ENCODE peak calls at places on chromosomes 6 and 20, in seven cellular contexts. H is tibial nerve; G is RWPE2; R is neural progenitor cell; P is Right ventricle myocardium superior; W is stimulated activated CD4-positive, alpha-beta T cell treated with anti-CD3 and anti-CD28 coated beads, TNF-alpha, amount 100 ng/mL, for 24 hours; L is breast epithelium. O is an unnamed sample.

GRCh38 chr20:62754122-62754990 is 41.9 kb upstream of the MRGBP start:
- DNase-seq in G (peak; percentile 87), W (no peak), P (peak; percentile 26), L (no peak), H (no peak), R (no peak), O (no peak)

GRCh38 chr6:28771401-28772267 is 152.2 kb downstream of the TRIM27 start:
- DNase-seq in L (no peak), H (no peak), G (no peak), P (no peak), R (peak; percentile 84), W (no peak), O (no peak)

GRCh38 chr6:138817799-138818198 is 21.9 kb downstream of the ECT2L start:
- DNase-seq in H (no peak), L (peak; percentile 94), G (peak; percentile 95), W (no peak), P (no peak), R (peak; percentile 71), O (no peak)

GRCh38 chr6:162698004-162698403 is 29.6 kb downstream of the PRKN start:
- DNase-seq in G (no peak), W (no peak), P (no peak), R (no peak), H (no peak), L (no peak), O (no peak)

GRCh38 chr6:168558686-168559085 is 117.7 kb downstream of the SMOC2 start:
- DNase-seq in L (no peak), R (no peak), H (no peak), G (no peak), W (no peak), P (no peak), O (no peak)

GRCh38 chr20:36145877-36146707 is 8.4 kb upstream of the EPB41L1 start:
- DNase-seq in W (no peak), R (no peak), G (no peak), L (no peak), P (peak; percentile 79), H (no peak), O (no peak)

GRCh38 chr6:28446818-28447511 is 3.7 kb upstream of the ZSCAN23 start:
- DNase-seq in P (no peak), R (peak; percentile 79), L (no peak), G (no peak), W (no peak), H (no peak), O (no peak)

GRCh38 chr6:29696147-29697129 is 15.5 kb upstream of the ZFP57 start:
- DNase-seq in P (no peak), W (no peak), R (peak; percentile 49), H (no peak), L (no peak), G (no peak), O (no peak)

GRCh38 chr6:56242343-56242742 is 5.0 kb downstream of the COL21A1 start:
- DNase-seq in H (no peak), R (no peak), G (no peak), P (no peak), L (no peak), W (no peak), O (no peak)